ENCODE peak calls at places on chromosome 5, in five cellular contexts. H is K562, O is HepG2, V is HCT116, X is H1. K is an unnamed sample.

GRCh38 chr5:6905423-6905822 is 192.2 kb downstream of the TENT4A start:
- DNase-seq in O (no peak), V (no peak), X (no peak), H (no peak), K (peak)

GRCh38 chr5:142486020-142486419 is 161.2 kb upstream of the SPRY4 start:
- DNase-seq in O (no peak), V (no peak), X (no peak), H (no peak), K (no peak)

GRCh38 chr5:128815201-128815600 is 150.1 kb upstream of the SLC27A6 start:
- DNase-seq in H (no peak), X (peak), O (no peak), V (no peak), K (no peak)

GRCh38 chr5:148393390-148393741 is 9.6 kb downstream of the FBXO38 start:
- DNase-seq in V (no peak), X (no peak), H (no peak), O (peak), K (no peak)

GRCh38 chr5:9545959-9546851 is at the start of gene SEMA5A:
- DNase-seq in O (no peak), V (no peak), H (peak), X (peak), K (no peak)

GRCh38 chr5:139733698-139734491 is 61.7 kb upstream of the PSD2 start:
- DNase-seq in V (no peak), O (peak), X (peak), H (no peak), K (no peak)

GRCh38 chr5:137206030-137206715 is 293.0 kb downstream of the SPOCK1 start:
- DNase-seq in H (no peak), X (no peak), V (no peak), O (no peak), K (no peak)

GRCh38 chr5:169717298-169717697 is 80.2 kb downstream of the DOCK2 start:
- DNase-seq in H (no peak), V (no peak), O (no peak), X (no peak), K (no peak)

GRCh38 chr5:1190296-1190695 is 11.1 kb upstream of the SLC6A19 start:
- DNase-seq in H (no peak), X (no peak), O (no peak), V (no peak), K (no peak)

GRCh38 chr5:176533390-176533789 is 3.8 kb downstream of the RNF44 start:
- DNase-seq in V (no peak), H (peak), O (no peak), X (no peak), K (no peak)

GRCh38 chr5:137843676-137844284 is 23.9 kb upstream of the MYOT start:
- DNase-seq in X (no peak), O (no peak), V (no peak), H (no peak), K (no peak)

GRCh38 chr5:72246954-72247442 is 73.0 kb downstream of the MRPS27 start:
- DNase-seq in V (no peak), O (no peak), X (no peak), H (no peak), K (no peak)

GRCh38 chr5:95178046-95178651 is 106.7 kb downstream of the MCTP1 start:
- DNase-seq in O (peak), X (peak), V (peak), H (peak), K (no peak)

GRCh38 chr5:30918171-30918570 is 275.3 kb upstream of the CDH6 start:
- DNase-seq in X (no peak), V (no peak), H (no peak), O (no peak), K (no peak)

GRCh38 chr5:85533324-85533723 is 1084.4 kb upstream of the COX7C start:
- DNase-seq in O (no peak), X (no peak), H (no peak), V (no peak), K (no peak)

GRCh38 chr5:127442085-127442484 is 75.4 kb upstream of the PRRC1 start:
- DNase-seq in V (no peak), O (no peak), H (peak), X (no peak), K (no peak)

GRCh38 chr5:127875235-127876021 is 172.2 kb downstream of the CCDC192 start:
- DNase-seq in H (peak), V (peak), O (peak), X (peak), K (peak)

GRCh38 chr5:14595189-14595588 is 13.6 kb downstream of the OTULINL start:
- DNase-seq in V (no peak), H (no peak), X (no peak), O (no peak), K (no peak)

GRCh38 chr5:128436825-128437224 is 101.2 kb downstream of the FBN2 start:
- DNase-seq in O (peak), H (no peak), X (no peak), V (peak), K (no peak)

GRCh38 chr5:24407486-24407885 is 237.3 kb downstream of the CDH10 start:
- DNase-seq in O (no peak), X (no peak), V (no peak), H (no peak), K (no peak)

GRCh38 chr5:14628346-14628745 is 36.2 kb upstream of the OTULIN start:
- DNase-seq in X (peak), O (peak), V (no peak), H (peak), K (peak)

GRCh38 chr5:14685757-14686156 is 21.2 kb downstream of the OTULIN start:
- DNase-seq in V (peak), H (peak), O (peak), X (no peak), K (peak)

GRCh38 chr5:142356318-142356715 is 31.5 kb upstream of the SPRY4 start:
- DNase-seq in H (no peak), V (no peak), O (no peak), X (no peak), K (no peak)

GRCh38 chr5:109080896-109081295 is 328.9 kb downstream of the PJA2 start:
- DNase-seq in X (no peak), H (no peak), O (peak), V (no peak), K (no peak)

GRCh38 chr5:143218563-143219170 is 184.8 kb downstream of the NR3C1 start:
- DNase-seq in H (no peak), O (no peak), V (no peak), X (no peak), K (no peak)

GRCh38 chr5:98416541-98416940 is 356.9 kb upstream of the RGMB start:
- DNase-seq in O (no peak), X (no peak), H (no peak), V (no peak), K (no peak)

GRCh38 chr5:42927730-42928129 is 112.4 kb downstream of the ANXA2R start:
- DNase-seq in H (no peak), X (no peak), V (no peak), O (no peak), K (no peak)

GRCh38 chr5:121867403-121867802 is 15.7 kb downstream of the FTMT start:
- DNase-seq in H (no peak), O (no peak), X (no peak), V (no peak), K (no peak)

GRCh38 chr5:62974623-62975022 is 396.0 kb downstream of the LRRC70 start:
- DNase-seq in X (no peak), V (no peak), H (no peak), O (no peak), K (no peak)

GRCh38 chr5:65708140-65708539 is 13.8 kb downstream of the SGTB start:
- DNase-seq in H (no peak), X (no peak), O (no peak), V (no peak), K (no peak)

GRCh38 chr5:19978466-19978865 is 9.5 kb downstream of the CDH18 start:
- DNase-seq in O (no peak), H (no peak), X (no peak), V (no peak), K (no peak)

GRCh38 chr5:176823869-176824412 is 13.6 kb downstream of the UNC5A start:
- DNase-seq in H (no peak), V (no peak), O (no peak), X (peak), K (no peak)

GRCh38 chr5:115666023-115666422 is 40.2 kb upstream of the TMED7 start:
- DNase-seq in O (no peak), X (no peak), V (no peak), H (no peak), K (no peak)
- TF ChIP-seq JUND in O (no peak), X (no peak), V (no peak), H (no peak), K (no peak)

GRCh38 chr5:2298746-2299145 is 416.0 kb upstream of the IRX4 start:
- DNase-seq in X (no peak), O (no peak), V (no peak), H (no peak), K (no peak)
- TF ChIP-seq JUND in X (no peak), O (no peak), V (no peak), H (no peak), K (no peak)

GRCh38 chr5:18114161-18114802 is 480.0 kb downstream of the TAF11L14 start:
- DNase-seq in V (no peak), X (no peak), H (no peak), O (no peak), K (no peak)
- TF ChIP-seq JUND in V (no peak), X (no peak), H (no peak), O (no peak), K (no peak)

DNA sequence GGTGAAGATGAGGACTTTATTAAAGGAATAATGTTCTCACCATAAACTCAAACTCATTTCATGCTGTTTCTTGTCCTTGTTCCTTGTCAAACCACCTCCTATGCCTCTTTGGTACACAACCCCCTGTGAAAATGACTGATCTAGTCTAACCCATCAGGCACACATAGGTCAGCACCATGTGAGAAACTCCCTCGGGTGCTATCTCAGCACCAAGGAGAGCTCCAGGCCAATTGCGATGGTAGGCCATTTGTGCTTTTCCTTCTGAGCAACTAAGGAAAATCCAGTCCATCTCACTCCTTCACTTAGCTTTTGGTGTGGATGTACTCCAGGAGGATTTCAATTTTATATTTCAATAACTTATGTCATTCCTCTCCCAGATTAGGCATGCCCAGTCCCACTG is 199.8 kb downstream of the ZNF608 start:
- DNase-seq in H (peak), O (no peak), V (no peak), X (peak), K (peak)
- TF ChIP-seq JUND in H (no peak), O (no peak), V (no peak), X (no peak), K (no peak)